ENCODE peak calls at places on chromosomes 5 and 9, in nine cellular contexts. B is CD4-positive, CD25-positive, alpha-beta regulatory T cell; W is SJSA1; H is endothelial cell of umbilical vein; V is AG04450; S is H9; X is lung; J is left lung; Q is MM.1S. Y is an unnamed sample. For H3K9me3, the result is how much of the 10 kb centered on the place peaks cover.

GRCh38 chr5:174462128-174462527 is 262.3 kb upstream of the MSX2 start:
- DNase-seq in B (no peak), W (no peak), H (no peak), V (no peak), S (no peak), X (no peak), J (no peak), Q (no peak), Y (no peak)

GRCh38 chr5:143066556-143067281 is 296.5 kb downstream of the ARHGAP26 start:
- DNase-seq in B (no peak), W (no peak), H (no peak), V (no peak), S (no peak), X (no peak), J (no peak), Q (peak), Y (no peak)

GRCh38 chr9:90830051-90830450 is 28.4 kb downstream of the SYK start:
- DNase-seq in B (no peak), W (no peak), H (no peak), V (no peak), S (peak), X (no peak), J (no peak), Q (no peak), Y (no peak)

GRCh38 chr5:1380011-1380817 is 35.3 kb upstream of the CLPTM1L start:
- DNase-seq in B (peak), W (no peak), H (peak), V (no peak), S (peak), X (peak), J (peak), Q (peak), Y (peak)

GRCh38 chr5:1050449-1051365 is 42.1 kb downstream of the NKD2 start:
- DNase-seq in B (no peak), W (peak), H (no peak), V (no peak), S (no peak), X (no peak), J (no peak), Q (peak), Y (peak)

GRCh38 chr9:129113645-129114304 is 2.6 kb downstream of the PTPA start:
- DNase-seq in B (no peak), W (no peak), H (no peak), V (no peak), S (no peak), X (no peak), J (no peak), Q (no peak), Y (no peak)

GRCh38 chr5:109567374-109568044 is 122.2 kb upstream of the MAN2A1 start:
- DNase-seq in B (no peak), W (no peak), H (no peak), V (no peak), S (no peak), X (no peak), J (no peak), Q (no peak), Y (no peak)

GRCh38 chr5:150460781-150461180 is 11.2 kb upstream of the RPS14 start:
- DNase-seq in B (no peak), W (no peak), H (no peak), V (no peak), S (no peak), X (no peak), J (no peak), Q (no peak), Y (no peak)

GRCh38 chr9:86854898-86855523 is 92.3 kb downstream of the GAS1 start:
- DNase-seq in B (no peak), W (no peak), H (no peak), V (peak), S (peak), X (no peak), J (no peak), Q (no peak), Y (no peak)

GRCh38 chr9:70683841-70684240 is 269.4 kb upstream of the KLF9 start:
- DNase-seq in B (no peak), W (no peak), H (no peak), V (no peak), S (no peak), X (no peak), J (no peak), Q (no peak), Y (no peak)

GRCh38 chr9:109473329-109473728 is 24.8 kb downstream of the PTPN3 start:
- DNase-seq in B (no peak), W (no peak), H (no peak), V (no peak), S (no peak), X (no peak), J (no peak), Q (peak), Y (peak)

GRCh38 chr5:58148366-58148765 is 311.5 kb downstream of the PLK2 start:
- DNase-seq in B (no peak), W (no peak), H (no peak), V (no peak), S (no peak), X (no peak), J (no peak), Q (no peak), Y (no peak)

GRCh38 chr9:127700140-127700539 is 6.6 kb upstream of the CFAP157 start:
- DNase-seq in B (no peak), W (no peak), H (no peak), V (no peak), S (no peak), X (no peak), J (no peak), Q (no peak), Y (no peak)

GRCh38 chr9:15238646-15239045 is 68.4 kb downstream of the TTC39B start:
- DNase-seq in B (no peak), W (no peak), H (no peak), V (no peak), S (no peak), X (no peak), J (no peak), Q (no peak), Y (no peak)

GRCh38 chr9:110969971-110970381 is 68.3 kb downstream of the LPAR1 start:
- DNase-seq in B (no peak), W (peak), H (no peak), V (peak), S (no peak), X (no peak), J (no peak), Q (no peak), Y (no peak)

GRCh38 chr5:139482050-139482889 is at the start of gene STING1:
- DNase-seq in B (peak), W (peak), H (peak), V (peak), S (no peak), X (peak), J (peak), Q (no peak), Y (peak)

GRCh38 chr9:124040935-124041816 is 29.6 kb downstream of the LHX2 start:
- DNase-seq in B (no peak), W (peak), H (peak), V (no peak), S (peak), X (no peak), J (no peak), Q (peak), Y (peak)

GRCh38 chr5:143106175-143106574 is 297.3 kb downstream of the NR3C1 start:
- DNase-seq in B (no peak), W (peak), H (peak), V (no peak), S (no peak), X (no peak), J (no peak), Q (no peak), Y (no peak)

GRCh38 chr9:116479145-116479544 is 208.0 kb upstream of the TRIM32 start:
- DNase-seq in B (no peak), W (no peak), H (no peak), V (no peak), S (no peak), X (no peak), J (no peak), Q (no peak), Y (no peak)

GRCh38 chr5:87359106-87359505 is 53.6 kb downstream of the CCNH start:
- DNase-seq in B (no peak), W (no peak), H (no peak), V (no peak), S (no peak), X (no peak), J (no peak), Q (no peak), Y (no peak)

GRCh38 chr5:133565993-133566392 is 46.3 kb downstream of the FSTL4 start:
- DNase-seq in B (no peak), W (no peak), H (peak), V (no peak), S (no peak), X (no peak), J (no peak), Q (peak), Y (peak)

GRCh38 chr5:134594797-134595457 is 37.7 kb downstream of the SAR1B start:
- DNase-seq in B (no peak), W (no peak), H (no peak), V (no peak), S (no peak), X (no peak), J (no peak), Q (peak), Y (no peak)

GRCh38 chr9:3331801-3332200 is 194.0 kb downstream of the RFX3 start:
- DNase-seq in B (no peak), W (no peak), H (no peak), V (no peak), S (no peak), X (no peak), J (no peak), Q (no peak), Y (no peak)

GRCh38 chr5:115100556-115100955 is 69.2 kb downstream of the TRIM36 start:
- DNase-seq in B (no peak), W (no peak), H (no peak), V (no peak), S (no peak), X (no peak), J (no peak), Q (no peak), Y (no peak)

GRCh38 chr9:130933114-130934046 is 5.7 kb downstream of the FIBCD1 start:
- DNase-seq in B (no peak), W (no peak), H (no peak), V (no peak), S (no peak), X (no peak), J (no peak), Q (no peak), Y (no peak)

GRCh38 chr9:69173891-69174644 is at the start of gene TJP2:
- DNase-seq in B (peak), W (peak), H (peak), V (no peak), S (peak), X (peak), J (peak), Q (peak), Y (peak)

GRCh38 chr5:39040875-39041274 is 33.3 kb downstream of the RICTOR start:
- DNase-seq in B (no peak), W (no peak), H (no peak), V (no peak), S (no peak), X (no peak), J (no peak), Q (no peak), Y (no peak)

GRCh38 chr5:11007251-11007650 is 246.2 kb upstream of the DAP start:
- DNase-seq in B (no peak), W (peak), H (no peak), V (no peak), S (no peak), X (peak), J (no peak), Q (no peak), Y (peak)

GRCh38 chr5:116456036-116456435 is 118.6 kb downstream of the SEMA6A start:
- DNase-seq in B (no peak), W (no peak), H (no peak), V (no peak), S (no peak), X (no peak), J (no peak), Q (no peak), Y (no peak)

GRCh38 chr5:167143726-167144125 is 1147.7 kb upstream of the WWC1 start:
- DNase-seq in B (no peak), W (no peak), H (no peak), V (no peak), S (no peak), X (no peak), J (no peak), Q (no peak), Y (no peak)

DNA sequence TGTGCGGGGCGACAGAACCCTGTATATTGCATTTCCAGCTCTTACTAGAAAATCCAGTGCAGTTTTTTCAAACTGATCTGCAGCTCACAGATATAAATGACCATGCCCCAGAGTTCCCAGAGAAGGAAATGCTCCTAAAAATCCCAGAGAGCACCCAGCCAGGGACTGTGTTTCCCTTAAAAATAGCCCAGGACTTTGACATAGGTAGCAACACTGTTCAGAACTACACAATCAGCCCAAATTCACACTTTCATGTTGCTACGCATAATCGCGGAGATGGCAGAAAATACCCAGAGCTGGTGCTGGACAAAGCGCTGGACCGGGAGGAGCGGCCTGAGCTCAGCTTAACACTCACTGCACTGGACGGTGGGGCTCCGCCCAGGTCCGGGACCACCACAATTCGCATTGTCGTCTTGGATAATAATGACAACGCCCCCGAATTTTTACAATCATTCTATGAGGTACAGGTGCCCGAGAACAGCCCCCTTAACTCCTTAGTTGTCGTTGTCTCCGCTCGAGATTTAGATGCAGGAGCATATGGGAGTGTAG is 786 bp downstream of the PCDHB5 start:
- DNase-seq in B (no peak), W (no peak), H (no peak), V (no peak), S (no peak), X (no peak), J (no peak), Q (no peak), Y (no peak)
- H3K9me3 ChIP-seq in B (under half), W (under half), H (under half), V (under half), S (under half), X (under half), J (half or more), Q (under half), Y (under half)

DNA sequence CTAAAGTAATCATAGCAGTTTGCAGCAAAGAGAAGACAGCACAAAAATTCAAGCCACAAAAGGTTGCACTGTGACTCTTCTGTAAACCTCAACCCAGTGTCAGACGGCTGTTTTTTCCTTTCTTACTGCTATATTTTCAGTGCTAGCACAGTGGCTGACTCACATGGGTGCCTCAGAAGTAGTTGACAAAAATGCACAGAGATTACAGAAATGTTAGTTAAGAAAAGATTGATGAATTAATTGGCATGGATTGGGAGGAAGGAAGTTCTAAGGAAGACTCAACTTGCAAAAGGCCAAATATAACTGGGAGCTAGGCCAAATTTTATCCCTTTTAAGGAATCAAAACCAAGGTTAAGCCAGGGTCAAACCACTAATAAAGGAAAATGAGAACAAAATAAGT is 43.7 kb upstream of the ITGA1 start:
- DNase-seq in B (peak), W (no peak), H (peak), V (no peak), S (no peak), X (no peak), J (no peak), Q (no peak), Y (no peak)
- H3K27ac ChIP-seq in B (no peak), W (no peak), H (peak), V (no peak), S (no peak), X (peak), J (peak), Q (no peak), Y (no peak)

GRCh38 chr5:73977146-73977545 is 351.1 kb downstream of the ARHGEF28 start:
- DNase-seq in B (no peak), W (no peak), H (no peak), V (no peak), S (no peak), X (no peak), J (no peak), Q (no peak), Y (no peak)
- H3K9me3 ChIP-seq in B (under half), W (under half), H (under half), V (under half), S (under half), X (under half), J (under half), Q (under half), Y (under half)

GRCh38 chr5:74103131-74104023 is 477.4 kb downstream of the ARHGEF28 start:
- DNase-seq in B (no peak), W (no peak), H (peak), V (no peak), S (no peak), X (no peak), J (no peak), Q (no peak), Y (no peak)
- H3K27ac ChIP-seq in B (no peak), W (no peak), H (no peak), V (no peak), S (no peak), X (peak), J (no peak), Q (no peak), Y (no peak)

GRCh38 chr5:107040907-107041306 is 629.8 kb downstream of the EFNA5 start:
- DNase-seq in B (no peak), W (no peak), H (no peak), V (no peak), S (no peak), X (no peak), J (no peak), Q (no peak), Y (no peak)
- H3K9me3 ChIP-seq in B (under half), W (under half), H (under half), V (under half), S (under half), X (under half), J (under half), Q (under half), Y (under half)

DNA sequence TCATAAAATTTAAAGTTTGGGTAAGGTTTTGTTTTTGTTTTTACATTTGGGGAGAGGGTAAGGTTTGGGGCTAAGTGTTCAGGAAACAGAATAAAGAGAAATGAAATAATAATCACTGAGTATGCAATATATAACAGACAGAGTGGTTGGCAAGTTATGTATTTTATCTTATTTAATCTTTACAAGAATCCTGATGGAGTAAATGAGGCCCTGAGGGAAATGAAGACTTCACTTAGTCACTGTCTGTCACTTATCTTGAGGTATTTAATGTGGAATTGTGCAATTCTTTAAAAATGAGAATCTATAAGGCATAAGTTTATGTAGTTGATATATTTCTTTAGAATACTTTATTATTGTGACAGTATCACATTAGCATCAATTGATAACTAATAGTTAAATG is 48.1 kb downstream of the TEK start:
- DNase-seq in B (no peak), W (no peak), H (no peak), V (no peak), S (no peak), X (no peak), J (no peak), Q (no peak), Y (no peak)
- H3K27ac ChIP-seq in B (no peak), W (no peak), H (no peak), V (no peak), S (no peak), X (no peak), J (no peak), Q (no peak), Y (no peak)

GRCh38 chr5:92952243-92952642 is 628.8 kb downstream of the NR2F1-AS1 start:
- DNase-seq in B (no peak), W (no peak), H (no peak), V (no peak), S (no peak), X (no peak), J (no peak), Q (no peak), Y (no peak)

GRCh38 chr5:92956886-92957285 is 624.1 kb downstream of the NR2F1-AS1 start:
- DNase-seq in B (no peak), W (no peak), H (no peak), V (no peak), S (no peak), X (no peak), J (no peak), Q (no peak), Y (no peak)

GRCh38 chr5:92946546-92946945 is 634.5 kb downstream of the NR2F1-AS1 start:
- DNase-seq in B (no peak), W (no peak), H (no peak), V (no peak), S (no peak), X (no peak), J (no peak), Q (no peak), Y (no peak)

GRCh38 chr5:92951746-92952145 is 629.3 kb downstream of the NR2F1-AS1 start:
- DNase-seq in B (no peak), W (no peak), H (no peak), V (no peak), S (no peak), X (no peak), J (no peak), Q (no peak), Y (no peak)
- H3K9me3 ChIP-seq in B (under half), W (under half), H (under half), V (under half), S (under half), X (under half), J (under half), Q (under half), Y (under half)

Y was measured in aorta.